ENCODE peak calls at places on chromosomes 7 and 10, in nine cellular contexts. U is B cell; S is D721Med; M is activated CD8-positive, alpha-beta memory T cell treated with anti-CD3 and anti-CD28 coated beads for 24 hours; O is AG04450; H is heart right ventricle; A is globus pallidus; L is A549; I is left ventricle myocardium inferior. X is an unnamed sample.

GRCh38 chr7:120053390-120053961 is 219.5 kb upstream of the KCND2 start:
- DNase-seq in U (no peak), M (no peak), O (peak), S (no peak), H (no peak), I (no peak), L (no peak), A (no peak), X (no peak)

GRCh38 chr10:74854610-74855009 is 28.2 kb downstream of the KAT6B start:
- DNase-seq in L (no peak), I (no peak), H (no peak), A (no peak), M (no peak), U (no peak), O (no peak), S (no peak), X (no peak)

GRCh38 chr7:68176974-68177373 is 1180.3 kb downstream of the TYW1 start:
- DNase-seq in S (peak), A (peak), H (peak), M (no peak), U (no peak), L (peak), I (peak), O (no peak), X (peak)

GRCh38 chr7:108368466-108368865 is 87.8 kb downstream of the NRCAM start:
- DNase-seq in O (no peak), M (no peak), H (no peak), S (no peak), I (no peak), A (no peak), L (peak), U (no peak), X (no peak)

GRCh38 chr7:66326501-66327180 is 121.5 kb downstream of the TPST1 start:
- DNase-seq in I (no peak), S (no peak), U (no peak), M (no peak), O (peak), H (no peak), L (no peak), A (no peak), X (no peak)

GRCh38 chr7:92832623-92833023 is 3.8 kb downstream of the CDK6 start:
- DNase-seq in S (no peak), A (no peak), L (no peak), U (no peak), O (no peak), I (no peak), M (no peak), H (no peak), X (no peak)

GRCh38 chr7:82722946-82723345 is 279.4 kb upstream of the CACNA2D1 start:
- DNase-seq in H (no peak), A (no peak), U (no peak), L (no peak), S (no peak), I (no peak), O (no peak), M (no peak), X (no peak)

GRCh38 chr7:144824360-144824759 is 11.5 kb downstream of the TPK1 start:
- DNase-seq in S (no peak), O (peak), I (no peak), L (peak), A (no peak), M (no peak), U (no peak), H (no peak), X (no peak)

GRCh38 chr7:27300401-27300800 is 57.8 kb downstream of the EVX1 start:
- DNase-seq in A (no peak), I (no peak), S (no peak), L (no peak), U (no peak), O (no peak), H (no peak), M (no peak), X (no peak)

GRCh38 chr7:105346593-105347322 is 42.0 kb downstream of the SRPK2 start:
- DNase-seq in M (no peak), H (no peak), I (no peak), S (no peak), O (no peak), L (no peak), U (no peak), A (no peak), X (no peak)

GRCh38 chr7:28409716-28410627 is 2.3 kb upstream of the CREB5 start:
- DNase-seq in A (no peak), O (no peak), I (peak), U (no peak), S (no peak), H (peak), M (peak), L (peak), X (peak)

GRCh38 chr7:3482147-3482921 is 181.3 kb downstream of the SDK1 start:
- DNase-seq in H (no peak), S (no peak), U (no peak), A (peak), M (no peak), I (no peak), L (peak), O (peak), X (peak)

GRCh38 chr10:86662186-86663045 is 5.9 kb upstream of the LDB3 start:
- DNase-seq in M (no peak), S (no peak), U (no peak), I (peak), L (no peak), H (no peak), O (no peak), A (no peak), X (no peak)

GRCh38 chr10:1188556-1189135 is 132.5 kb downstream of the WDR37 start:
- DNase-seq in A (peak), I (no peak), H (no peak), L (no peak), O (no peak), M (no peak), U (no peak), S (no peak), X (no peak)

GRCh38 chr7:55059006-55059405 is 40.2 kb downstream of the EGFR start:
- DNase-seq in H (no peak), I (no peak), O (no peak), S (no peak), A (no peak), U (no peak), L (no peak), M (no peak), X (no peak)

GRCh38 chr10:49360271-49361177 is 35.4 kb downstream of the DRGX start:
- DNase-seq in M (peak), I (peak), U (no peak), L (no peak), A (no peak), H (peak), O (no peak), S (no peak), X (no peak)

GRCh38 chr10:103493362-103493871 is at the start of gene NEURL1:
- DNase-seq in S (peak), I (no peak), L (no peak), U (no peak), M (peak), H (no peak), A (no peak), O (no peak), X (peak)